ENCODE peak calls at places on chromosomes 16 and 17, in nine cellular contexts. S is progenitor cell of endocrine pancreas, F is mesothelial cell of epicardium, L is neural crest cell, C is type B pancreatic cell, J is cardiac fibroblast, A is A549, B is mammary epithelial cell, Q is ovary. V is an unnamed sample.
A peak's percentile ranks its signal among the peaks of the same experiment; 100 is the strongest.

GRCh38 chr16:69350536-69351133 is 951 bp downstream of the TMED6 start:
- DNase-seq in S (no peak), C (no peak), B (no peak), L (no peak), J (no peak), F (no peak), A (no peak), Q (no peak), V (no peak)

GRCh38 chr16:24988593-24989338 is 26.4 kb downstream of the ARHGAP17 start:
- DNase-seq in C (no peak), F (no peak), L (no peak), J (peak; percentile 81), B (peak; percentile 82), A (peak; percentile 49), Q (no peak), S (no peak), V (peak; percentile 58)

GRCh38 chr16:19289805-19290490 is 4.4 kb downstream of the CLEC19A start:
- DNase-seq in C (no peak), F (no peak), A (no peak), L (peak; percentile 35), B (no peak), S (no peak), J (no peak), Q (no peak), V (no peak)

GRCh38 chr17:17913695-17914332 is 58.4 kb downstream of the TOM1L2 start:
- DNase-seq in C (no peak), B (peak; percentile 97), F (peak; percentile 50), A (peak; percentile 88), S (no peak), J (peak; percentile 81), Q (peak; percentile 69), L (no peak), V (peak; percentile 88)

GRCh38 chr16:50274771-50275415 is 8.5 kb downstream of the ADCY7 start:
- DNase-seq in B (no peak), A (no peak), L (no peak), C (no peak), F (no peak), J (no peak), S (no peak), Q (peak; percentile 10), V (no peak)

GRCh38 chr16:57319646-57320045 is 35.2 kb upstream of the PLLP start:
- DNase-seq in Q (no peak), B (no peak), F (no peak), C (no peak), J (no peak), L (no peak), S (no peak), A (no peak), V (no peak)

GRCh38 chr16:89114159-89114981 is 20.7 kb downstream of the ACSF3 start:
- DNase-seq in S (no peak), C (no peak), B (no peak), J (peak; percentile 10), F (no peak), Q (no peak), A (no peak), L (no peak), V (peak; percentile 18)

GRCh38 chr17:50145532-50146229 is 4.8 kb downstream of the PPP1R9B start:
- DNase-seq in B (no peak), J (no peak), A (no peak), Q (no peak), C (no peak), F (no peak), L (no peak), S (no peak), V (no peak)

GRCh38 chr17:17391575-17392370 is 85.0 kb upstream of the MED9 start:
- DNase-seq in A (peak; percentile 51), Q (no peak), J (no peak), B (peak; percentile 20), S (no peak), F (no peak), L (no peak), C (no peak), V (no peak)

GRCh38 chr17:50829336-50829735 is 6.0 kb upstream of the WFIKKN2 start:
- DNase-seq in F (no peak), J (no peak), A (no peak), S (no peak), Q (no peak), L (no peak), B (no peak), C (no peak), V (no peak)

GRCh38 chr17:80124351-80124981 is 22.5 kb downstream of the EIF4A3 start:
- DNase-seq in Q (no peak), F (no peak), B (peak; percentile 76), S (peak; percentile 44), J (peak; percentile 68), A (peak; percentile 53), C (no peak), L (peak; percentile 40), V (no peak)

GRCh38 chr16:58684001-58684353 is 593 bp downstream of the SLC38A7 start:
- DNase-seq in C (no peak), A (no peak), S (no peak), L (no peak), B (peak; percentile 15), J (peak; percentile 41), Q (no peak), F (no peak), V (peak; percentile 22)

GRCh38 chr17:17433260-17433659 is 43.5 kb upstream of the MED9 start:
- DNase-seq in C (no peak), S (no peak), B (no peak), J (peak; percentile 90), L (no peak), F (no peak), A (no peak), Q (no peak), V (no peak)

GRCh38 chr17:65554568-65555223 is 6.8 kb downstream of the AXIN2 start:
- DNase-seq in A (no peak), C (no peak), J (no peak), B (no peak), F (no peak), Q (peak; percentile 33), L (no peak), S (no peak), V (no peak)
- TF ChIP-seq CTCF in A (no peak), C (peak; percentile 32), J (peak; percentile 3), B (no peak), F (no peak), Q (peak; percentile 13), L (peak; percentile 17), S (no peak), V (no peak)

GRCh38 chr17:45234641-45235040 is 13.0 kb downstream of the FMNL1 start:
- DNase-seq in F (no peak), L (no peak), C (no peak), S (no peak), Q (no peak), A (peak; percentile 66), J (no peak), B (no peak), V (no peak)

GRCh38 chr17:45237686-45238085 is 16.0 kb downstream of the FMNL1 start:
- DNase-seq in C (no peak), Q (no peak), J (no peak), B (no peak), S (no peak), A (no peak), L (no peak), F (no peak), V (no peak)

GRCh38 chr17:45238155-45238774 is 16.6 kb downstream of the FMNL1 start:
- DNase-seq in C (no peak), S (no peak), A (no peak), F (no peak), B (no peak), L (no peak), Q (no peak), J (no peak), V (no peak)

GRCh38 chr17:45235071-45236001 is 13.7 kb downstream of the FMNL1 start:
- DNase-seq in F (peak; percentile 53), A (peak; percentile 87), L (peak; percentile 87), C (no peak), J (peak; percentile 86), S (peak; percentile 56), B (peak; percentile 41), Q (peak; percentile 61), V (peak; percentile 37)

DNA sequence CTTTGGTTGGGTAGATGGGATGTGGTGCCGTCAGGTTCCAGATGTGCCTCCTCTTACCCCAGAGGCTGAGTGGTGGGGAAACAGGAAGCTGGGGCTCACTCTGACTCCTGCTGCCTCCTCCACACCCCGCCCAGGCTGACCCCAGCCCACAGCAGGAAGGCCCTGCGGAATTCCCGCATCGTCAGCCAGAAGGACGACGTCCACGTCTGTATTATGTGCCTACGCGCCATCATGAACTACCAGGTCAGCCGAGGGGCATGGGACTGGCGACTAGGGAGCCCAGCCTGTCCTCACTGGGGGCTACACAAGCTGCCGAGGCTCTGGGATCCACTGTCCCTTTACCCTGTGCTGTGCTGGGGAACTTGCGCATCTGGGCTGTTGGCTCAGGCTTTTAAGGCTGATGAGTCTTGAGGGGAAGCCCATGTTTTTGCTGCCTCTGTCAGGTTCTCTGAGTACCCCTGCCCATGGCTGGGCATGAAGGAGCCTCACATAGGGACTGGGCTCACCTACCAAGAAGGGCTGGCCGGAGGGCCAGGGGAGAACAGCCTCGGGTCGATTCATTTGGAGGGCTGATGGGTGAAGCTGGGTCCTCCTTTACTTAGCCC is 14.4 kb downstream of the FMNL1 start:
- DNase-seq in J (no peak), F (no peak), C (no peak), L (no peak), B (no peak), A (no peak), Q (no peak), S (no peak), V (no peak)
- TF ChIP-seq CTCF in J (no peak), F (peak; percentile 35), C (peak; percentile 59), L (peak; percentile 22), B (no peak), A (peak; percentile 35), Q (no peak), S (peak; percentile 33), V (peak; percentile 73)

GRCh38 chr17:1896243-1897163 is 66.7 kb downstream of the RPA1 start:
- DNase-seq in A (no peak), Q (no peak), C (no peak), F (no peak), L (no peak), B (no peak), J (no peak), S (no peak), V (no peak)

GRCh38 chr17:1898872-1899271 is 69.1 kb downstream of the RPA1 start:
- DNase-seq in F (no peak), Q (no peak), L (no peak), B (no peak), A (no peak), J (no peak), C (no peak), S (no peak), V (no peak)

GRCh38 chr17:1898332-1898731 is 68.5 kb downstream of the RPA1 start:
- DNase-seq in B (no peak), L (no peak), J (no peak), C (no peak), A (no peak), Q (no peak), F (no peak), S (no peak), V (no peak)

GRCh38 chr17:1894753-1895339 is 65.0 kb downstream of the RPA1 start:
- DNase-seq in Q (no peak), B (no peak), A (no peak), C (no peak), F (no peak), J (no peak), L (no peak), S (no peak), V (no peak)

GRCh38 chr17:1899403-1900000 is 69.7 kb downstream of the RPA1 start:
- DNase-seq in Q (no peak), L (no peak), S (no peak), B (no peak), A (no peak), F (no peak), C (no peak), J (no peak), V (no peak)
- TF ChIP-seq CTCF in Q (no peak), L (peak; percentile 53), S (peak; percentile 51), B (no peak), A (no peak), F (no peak), C (peak; percentile 73), J (no peak), V (peak; percentile 71)

GRCh38 chr16:28826141-28826540 is 3.3 kb downstream of the ATXN2L start:
- DNase-seq in F (no peak), C (no peak), B (peak; percentile 59), A (peak; percentile 51), Q (no peak), S (no peak), J (no peak), L (no peak), V (no peak)
- TF ChIP-seq CTCF in F (no peak), C (no peak), B (peak; percentile 49), A (peak; percentile 20), Q (no peak), S (no peak), J (peak; percentile 19), L (no peak), V (peak; percentile 39)